ENCODE peak calls at places on chromosome 14, in eight cellular contexts. C is spleen; A is A549; O is left ventricle myocardium inferior; L is thoracic aorta; Q is neural progenitor cell; M is effector memory CD4-positive, alpha-beta T cell; J is OCI-LY7. B is an unnamed sample. For H3K4me1, the result is how much of the 10 kb centered on the place peaks cover.

GRCh38 chr14:52110441-52111086 is 41.7 kb upstream of the NID2 start:
- DNase-seq in M (no peak), C (no peak), Q (no peak), A (peak), O (no peak), L (no peak), J (no peak), B (no peak)

GRCh38 chr14:44297437-44297836 is 209.6 kb downstream of the FSCB start:
- DNase-seq in Q (no peak), A (no peak), L (no peak), O (no peak), J (no peak), M (no peak), C (no peak), B (no peak)

GRCh38 chr14:96224480-96225096 is 19.9 kb downstream of the BDKRB2 start:
- DNase-seq in C (no peak), Q (no peak), L (no peak), O (no peak), M (no peak), J (no peak), A (no peak), B (no peak)

GRCh38 chr14:93039649-93040315 is 75.9 kb downstream of the ITPK1 start:
- DNase-seq in Q (no peak), J (no peak), A (no peak), O (no peak), L (no peak), C (peak), M (no peak), B (no peak)

GRCh38 chr14:32426596-32427408 is 97.7 kb downstream of the AKAP6 start:
- DNase-seq in L (no peak), A (no peak), C (no peak), Q (peak), M (no peak), O (no peak), J (no peak), B (no peak)

GRCh38 chr14:76773188-76773885 is 12.1 kb downstream of the VASH1 start:
- DNase-seq in O (peak), C (peak), M (no peak), A (peak), Q (no peak), L (peak), J (no peak), B (no peak)

GRCh38 chr14:54480830-54481562 is 7.8 kb downstream of the GMFB start:
- DNase-seq in Q (no peak), M (no peak), J (no peak), O (no peak), L (no peak), C (no peak), A (no peak), B (no peak)

GRCh38 chr14:100159865-100160533 is 554 bp upstream of the DEGS2 start:
- DNase-seq in M (no peak), Q (peak), O (no peak), J (no peak), L (no peak), C (no peak), A (no peak), B (no peak)

GRCh38 chr14:53947452-53948180 is 9.0 kb downstream of the BMP4 start:
- DNase-seq in Q (no peak), A (no peak), C (no peak), O (no peak), J (no peak), M (no peak), L (no peak), B (no peak)

GRCh38 chr14:63752449-63753169 is 24.7 kb upstream of the SGPP1 start:
- DNase-seq in C (no peak), L (no peak), Q (no peak), O (no peak), M (no peak), J (no peak), A (peak), B (no peak)

GRCh38 chr14:65203574-65203973 is 101.3 kb upstream of the MAX start:
- DNase-seq in M (no peak), A (no peak), C (no peak), O (no peak), J (no peak), Q (no peak), L (no peak), B (no peak)

GRCh38 chr14:29078810-29079522 is 312.4 kb downstream of the FOXG1 start:
- DNase-seq in M (no peak), A (no peak), J (no peak), Q (no peak), L (no peak), C (no peak), O (no peak), B (no peak)

GRCh38 chr14:58750321-58751269 is 112.8 kb downstream of the DACT1 start:
- DNase-seq in C (no peak), O (no peak), A (no peak), L (no peak), M (no peak), Q (no peak), J (no peak), B (no peak)

GRCh38 chr14:54805080-54805479 is 97.5 kb downstream of the GCH1 start:
- DNase-seq in A (no peak), J (no peak), L (no peak), C (no peak), Q (no peak), M (no peak), O (no peak), B (peak)

GRCh38 chr14:23694085-23694975 is 58.2 kb downstream of the DHRS2 start:
- DNase-seq in A (peak), L (no peak), J (no peak), C (no peak), Q (no peak), O (no peak), M (no peak), B (no peak)

GRCh38 chr14:92546347-92547053 is 32.9 kb downstream of the RIN3 start:
- DNase-seq in Q (no peak), O (no peak), L (no peak), A (peak), J (no peak), M (no peak), C (no peak), B (no peak)

GRCh38 chr14:77158175-77158908 is 16.8 kb upstream of the ZDHHC22 start:
- DNase-seq in O (peak), M (no peak), C (peak), L (no peak), J (no peak), Q (peak), A (peak), B (no peak)

GRCh38 chr14:81122326-81122725 is 98.4 kb downstream of the GTF2A1 start:
- DNase-seq in A (no peak), C (no peak), M (no peak), O (no peak), L (no peak), Q (no peak), J (peak), B (peak)

GRCh38 chr14:106786697-106787096 is 1260.3 kb downstream of the TMEM121 start:
- DNase-seq in C (no peak), J (no peak), L (no peak), Q (no peak), M (no peak), O (no peak), A (no peak), B (no peak)

GRCh38 chr14:86346818-86347384 is 817.0 kb downstream of the FLRT2 start:
- DNase-seq in L (no peak), J (no peak), Q (no peak), O (no peak), M (no peak), A (no peak), C (no peak), B (no peak)

GRCh38 chr14:31605702-31606101 is 44.5 kb downstream of the NUBPL start:
- DNase-seq in J (no peak), L (no peak), C (no peak), A (no peak), O (no peak), Q (no peak), M (no peak), B (no peak)

GRCh38 chr14:41899416-41899815 is 292.7 kb downstream of the LRFN5 start:
- DNase-seq in A (no peak), M (no peak), O (no peak), Q (no peak), J (no peak), L (no peak), C (no peak), B (no peak)

GRCh38 chr14:73785834-73786631 is 65.6 kb upstream of the PTGR2 start:
- DNase-seq in M (peak), J (peak), Q (peak), O (peak), A (peak), L (peak), C (peak), B (peak)

GRCh38 chr14:25237845-25238244 is 187.9 kb upstream of the STXBP6 start:
- DNase-seq in O (no peak), C (no peak), Q (peak), A (peak), J (peak), L (no peak), M (no peak), B (peak)

GRCh38 chr14:49886523-49886922 is 6.4 kb upstream of the ARF6 start:
- DNase-seq in M (no peak), O (no peak), C (no peak), L (no peak), A (no peak), J (no peak), Q (no peak), B (no peak)
- H3K4me1 ChIP-seq in M (under half), O (under half), C (under half), L (under half), A (under half), J (under half), Q (under half), B (under half)

DNA sequence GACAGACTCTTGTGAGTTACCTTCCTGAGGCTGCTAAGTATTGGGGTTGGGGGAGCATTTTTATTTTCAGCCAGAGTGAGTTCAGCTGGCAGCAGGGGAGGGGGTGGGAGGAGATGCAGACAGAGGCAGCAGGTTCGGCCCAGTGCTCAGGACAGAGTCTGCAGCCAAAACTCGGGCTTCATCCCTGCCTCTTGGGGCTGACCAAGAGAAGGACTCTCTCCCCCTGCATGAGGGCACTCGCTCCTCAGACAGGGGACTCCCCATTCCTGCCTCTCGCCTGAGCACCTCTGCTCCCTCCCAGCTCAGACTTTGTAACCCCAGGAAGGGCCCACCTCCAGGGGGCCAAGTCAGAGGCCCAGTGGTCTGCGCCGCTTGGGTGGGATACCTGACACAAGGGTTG is 1.1 kb upstream of the AKT1 start:
- DNase-seq in L (no peak), J (no peak), A (no peak), M (no peak), C (no peak), Q (no peak), O (no peak), B (no peak)
- H3K4me1 ChIP-seq in L (half or more), J (under half), A (half or more), M (under half), C (half or more), Q (under half), O (half or more), B (half or more)

GRCh38 chr14:103719766-103720165 is 4.2 kb downstream of the ZFYVE21 start:
- DNase-seq in A (no peak), C (no peak), O (no peak), L (no peak), Q (no peak), M (no peak), J (no peak), B (peak)
- H3K4me1 ChIP-seq in A (under half), C (under half), O (half or more), L (half or more), Q (under half), M (under half), J (under half), B (under half)

DNA sequence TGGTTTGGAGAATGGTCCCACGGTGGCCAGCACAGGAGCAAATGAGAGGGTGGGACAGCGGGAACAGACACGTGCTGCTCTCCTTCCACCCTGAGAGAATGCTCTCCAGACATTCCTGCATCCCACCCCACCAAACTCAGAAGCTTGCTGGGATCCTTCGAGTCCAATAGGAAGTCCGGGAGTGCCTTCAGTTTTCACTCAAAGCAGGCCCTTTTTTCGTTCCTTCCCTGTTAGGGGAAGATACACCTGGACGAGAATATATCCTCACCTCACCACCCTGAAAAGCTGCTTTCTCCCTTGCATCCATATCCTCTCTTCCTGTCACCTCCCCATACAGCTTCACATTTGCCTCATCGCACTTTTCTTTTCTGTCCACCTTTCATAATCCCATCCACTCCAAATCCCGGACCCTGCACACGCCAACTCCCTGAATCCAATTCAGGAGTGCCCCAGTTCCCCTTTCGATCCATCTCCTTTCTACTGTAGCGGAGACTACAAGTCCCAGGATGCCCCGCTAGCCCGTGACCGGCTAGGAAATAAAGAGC is 2.4 kb downstream of the TMEM253 start:
- DNase-seq in A (no peak), C (no peak), Q (no peak), O (no peak), M (no peak), J (no peak), L (peak), B (no peak)
- H3K4me1 ChIP-seq in A (half or more), C (under half), Q (under half), O (half or more), M (under half), J (under half), L (under half), B (under half)

GRCh38 chr14:68888025-68888850 is 90.9 kb downstream of the ACTN1 start:
- DNase-seq in A (no peak), C (no peak), J (no peak), L (no peak), O (peak), Q (no peak), M (no peak), B (no peak)
- H3K4me1 ChIP-seq in A (under half), C (under half), J (under half), L (half or more), O (under half), Q (under half), M (under half), B (under half)

DNA sequence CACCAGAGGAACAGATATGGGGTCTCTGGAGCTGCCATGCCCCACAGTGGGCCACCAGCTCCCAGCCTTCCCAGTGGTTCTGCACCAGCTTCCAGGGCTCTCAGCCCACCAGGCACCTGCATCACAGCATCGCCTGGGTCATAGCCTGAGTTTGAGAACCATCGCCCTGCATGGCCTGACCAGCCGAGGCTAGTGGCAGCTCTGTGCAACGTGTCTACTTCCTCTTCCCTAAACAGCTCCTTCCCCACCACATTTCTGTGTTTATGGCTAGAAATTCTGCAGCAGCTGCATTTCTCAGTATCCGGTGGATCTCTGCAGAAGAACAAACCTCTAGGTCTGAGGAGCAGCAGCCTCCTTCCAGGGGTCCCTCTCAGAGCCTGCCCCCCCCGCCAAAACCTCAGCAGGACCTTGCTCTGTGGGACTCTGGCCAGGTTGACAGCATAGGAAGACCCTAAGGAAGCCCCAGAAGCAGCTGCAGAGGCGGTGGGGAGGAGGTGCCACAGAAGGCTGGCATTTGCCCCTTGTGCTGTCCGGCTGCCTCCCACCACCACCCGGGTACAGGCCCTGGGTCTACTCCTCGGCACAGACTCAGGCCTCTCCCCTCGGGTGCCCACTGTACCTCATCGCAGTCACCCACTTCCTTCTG is 47.7 kb downstream of the PSMA6 start:
- DNase-seq in L (no peak), A (no peak), J (peak), M (no peak), O (no peak), C (peak), Q (no peak), B (no peak)
- H3K4me1 ChIP-seq in L (half or more), A (half or more), J (under half), M (under half), O (half or more), C (half or more), Q (under half), B (under half)

GRCh38 chr14:56963381-56963780 is 153.1 kb upstream of the OTX2 start:
- DNase-seq in M (no peak), J (no peak), C (no peak), O (no peak), L (no peak), A (no peak), Q (no peak), B (no peak)
- H3K4me1 ChIP-seq in M (under half), J (under half), C (under half), O (under half), L (under half), A (under half), Q (under half), B (under half)

GRCh38 chr14:49633650-49634546 is 1.1 kb downstream of the DNAAF2 start:
- DNase-seq in A (peak), J (peak), M (peak), L (peak), Q (peak), O (peak), C (peak), B (peak)
- H3K4me1 ChIP-seq in A (under half), J (under half), M (under half), L (under half), Q (under half), O (half or more), C (under half), B (under half)

GRCh38 chr14:30227871-30228270 is 300.2 kb upstream of the PRKD1 start:
- DNase-seq in A (no peak), O (peak), M (no peak), J (no peak), Q (no peak), C (no peak), L (peak), B (no peak)

GRCh38 chr14:30227436-30227835 is 299.8 kb upstream of the PRKD1 start:
- DNase-seq in Q (no peak), L (no peak), A (no peak), J (no peak), C (no peak), M (no peak), O (peak), B (no peak)

GRCh38 chr14:30223385-30223785 is 295.7 kb upstream of the PRKD1 start:
- DNase-seq in C (no peak), J (no peak), L (peak), Q (no peak), M (no peak), A (peak), O (peak), B (no peak)

GRCh38 chr14:30223966-30224365 is 296.3 kb upstream of the PRKD1 start:
- DNase-seq in J (no peak), Q (no peak), C (no peak), M (no peak), A (no peak), O (no peak), L (no peak), B (no peak)

GRCh38 chr14:30225171-30225570 is 297.5 kb upstream of the PRKD1 start:
- DNase-seq in A (no peak), C (no peak), L (no peak), J (no peak), O (no peak), M (no peak), Q (no peak), B (no peak)
- H3K4me1 ChIP-seq in A (under half), C (under half), L (half or more), J (under half), O (under half), M (under half), Q (under half), B (under half)

GRCh38 chr14:75259946-75260545 is 18.6 kb upstream of the FOS start:
- DNase-seq in A (no peak), Q (no peak), M (no peak), C (no peak), O (no peak), L (no peak), J (no peak), B (no peak)

GRCh38 chr14:75259510-75259855 is 19.1 kb upstream of the FOS start:
- DNase-seq in M (no peak), C (no peak), Q (no peak), J (no peak), A (no peak), O (no peak), L (no peak), B (peak)

GRCh38 chr14:75258803-75259509 is 19.7 kb upstream of the FOS start:
- DNase-seq in C (peak), J (peak), O (peak), L (peak), M (peak), A (peak), Q (peak), B (peak)

GRCh38 chr14:75257241-75257640 is 21.4 kb upstream of the FOS start:
- DNase-seq in M (no peak), J (no peak), L (no peak), O (no peak), Q (no peak), A (no peak), C (no peak), B (no peak)

DNA sequence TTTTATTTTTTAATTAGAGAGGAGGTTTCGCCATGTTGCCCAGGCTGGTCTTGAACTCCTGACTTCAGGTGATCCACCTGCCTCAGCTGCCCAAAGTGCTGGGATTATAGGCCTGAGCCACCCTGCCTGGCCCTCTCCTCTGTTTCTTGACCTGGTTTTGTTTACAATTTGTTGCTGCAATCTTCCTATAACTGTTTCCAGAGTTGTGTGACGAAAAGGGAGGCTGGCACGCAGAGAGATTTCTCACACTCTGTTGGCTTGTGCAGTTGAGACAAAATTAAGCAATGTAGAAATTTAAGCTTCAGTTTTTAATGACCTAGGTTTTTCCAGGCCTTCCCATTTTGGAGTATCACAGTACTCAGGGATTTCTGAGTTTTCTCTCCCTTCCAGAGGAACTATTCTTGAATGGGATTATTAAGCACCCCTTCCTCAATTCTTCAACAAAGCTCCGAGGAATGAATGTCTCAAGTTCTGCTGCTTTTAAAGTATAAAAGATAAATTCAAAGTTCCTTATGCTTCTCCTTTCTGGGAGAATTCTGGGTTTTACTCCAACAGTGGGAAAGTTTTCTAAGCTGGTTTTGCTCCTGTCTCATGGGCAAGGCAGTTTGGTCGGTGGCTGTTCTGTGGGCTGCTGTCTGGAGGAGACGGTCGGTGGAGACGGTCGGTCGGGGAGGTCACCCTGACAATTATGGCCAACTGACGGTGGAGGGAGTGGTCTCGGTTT is 20.4 kb upstream of the FOS start:
- DNase-seq in Q (no peak), L (no peak), M (no peak), O (no peak), J (no peak), A (no peak), C (no peak), B (no peak)
- H3K4me1 ChIP-seq in Q (under half), L (under half), M (under half), O (under half), J (half or more), A (under half), C (under half), B (under half)

B was measured in Karpas-422.